ENCODE peak calls at places on chromosomes 5 and 9, in six cellular contexts. One of them, this sample, is unnamed.

GRCh38 chr5:9222054-9222738 is 323.7 kb downstream of the SEMA5A start:
- DNase-seq in mucosa of descending colon: no peak
- DNase-seq in lung: no peak
- DNase-seq in thyroid gland: no peak
- DNase-seq in stomach: no peak
- DNase-seq in astrocyte: no peak
- DNase-seq in this sample: no peak

GRCh38 chr9:115000217-115000639 is 69.8 kb upstream of the TNFSF8 start:
- DNase-seq in mucosa of descending colon: no peak
- DNase-seq in lung: no peak
- DNase-seq in thyroid gland: no peak
- DNase-seq in stomach: no peak
- DNase-seq in astrocyte: no peak
- DNase-seq in this sample: no peak

GRCh38 chr5:73130811-73131210 is 10.4 kb downstream of the TMEM171 start:
- DNase-seq in mucosa of descending colon: no peak
- DNase-seq in lung: no peak
- DNase-seq in thyroid gland: no peak
- DNase-seq in stomach: no peak
- DNase-seq in astrocyte: no peak
- DNase-seq in this sample: peak; percentile 13

GRCh38 chr5:126984632-126985031 is 45.7 kb downstream of the MARCHF3 start:
- DNase-seq in mucosa of descending colon: no peak
- DNase-seq in lung: no peak
- DNase-seq in thyroid gland: no peak
- DNase-seq in stomach: no peak
- DNase-seq in astrocyte: peak; percentile 41
- DNase-seq in this sample: no peak

GRCh38 chr9:23123048-23123632 is 676.5 kb downstream of the DMRTA1 start:
- DNase-seq in mucosa of descending colon: no peak
- DNase-seq in lung: no peak
- DNase-seq in thyroid gland: peak; percentile 13
- DNase-seq in stomach: no peak
- DNase-seq in astrocyte: peak; percentile 6
- DNase-seq in this sample: no peak

GRCh38 chr9:100700689-100701318 is 122.9 kb downstream of the CAVIN4 start:
- DNase-seq in mucosa of descending colon: no peak
- DNase-seq in lung: no peak
- DNase-seq in thyroid gland: no peak
- DNase-seq in stomach: no peak
- DNase-seq in astrocyte: no peak
- DNase-seq in this sample: no peak

GRCh38 chr9:4491621-4491975 is 1.3 kb downstream of the SLC1A1 start:
- DNase-seq in mucosa of descending colon: peak; percentile 34
- DNase-seq in lung: peak; percentile 54
- DNase-seq in thyroid gland: peak; percentile 72
- DNase-seq in stomach: peak; percentile 31
- DNase-seq in astrocyte: no peak
- DNase-seq in this sample: peak; percentile 57

GRCh38 chr5:132627470-132627869 is 30.5 kb upstream of the IL13 start:
- DNase-seq in mucosa of descending colon: no peak
- DNase-seq in lung: no peak
- DNase-seq in thyroid gland: no peak
- DNase-seq in stomach: no peak
- DNase-seq in astrocyte: no peak
- DNase-seq in this sample: no peak

GRCh38 chr5:43396762-43397304 is 15.4 kb downstream of the CCL28 start:
- DNase-seq in mucosa of descending colon: peak; percentile 74
- DNase-seq in lung: peak; percentile 58
- DNase-seq in thyroid gland: peak; percentile 87
- DNase-seq in stomach: peak; percentile 66
- DNase-seq in astrocyte: peak; percentile 2
- DNase-seq in this sample: peak; percentile 64

GRCh38 chr9:87125819-87126218 is 178.5 kb upstream of the GAS1 start:
- DNase-seq in mucosa of descending colon: no peak
- DNase-seq in lung: no peak
- DNase-seq in thyroid gland: no peak
- DNase-seq in stomach: no peak
- DNase-seq in astrocyte: no peak
- DNase-seq in this sample: no peak

GRCh38 chr5:173673295-173674170 is 57.1 kb upstream of the BOD1 start:
- DNase-seq in mucosa of descending colon: no peak
- DNase-seq in lung: no peak
- DNase-seq in thyroid gland: no peak
- DNase-seq in stomach: peak; percentile 34
- DNase-seq in astrocyte: no peak
- DNase-seq in this sample: no peak

GRCh38 chr5:96288845-96289185 is 144.2 kb downstream of the PCSK1 start:
- DNase-seq in mucosa of descending colon: no peak
- DNase-seq in lung: no peak
- DNase-seq in thyroid gland: no peak
- DNase-seq in stomach: no peak
- DNase-seq in astrocyte: no peak
- DNase-seq in this sample: no peak

GRCh38 chr5:143402464-143403356 is 776 bp downstream of the NR3C1 start:
- DNase-seq in mucosa of descending colon: peak; percentile 73
- DNase-seq in lung: peak; percentile 58
- DNase-seq in thyroid gland: peak; percentile 65
- DNase-seq in stomach: peak; percentile 67
- DNase-seq in astrocyte: no peak
- DNase-seq in this sample: peak; percentile 59

GRCh38 chr9:23611874-23612273 is 214.2 kb downstream of the ELAVL2 start:
- DNase-seq in mucosa of descending colon: no peak
- DNase-seq in lung: no peak
- DNase-seq in thyroid gland: no peak
- DNase-seq in stomach: no peak
- DNase-seq in astrocyte: peak; percentile 23
- DNase-seq in this sample: no peak

GRCh38 chr5:147439253-147439652 is 70.6 kb downstream of the DPYSL3 start:
- DNase-seq in mucosa of descending colon: no peak
- DNase-seq in lung: no peak
- DNase-seq in thyroid gland: no peak
- DNase-seq in stomach: no peak
- DNase-seq in astrocyte: no peak
- DNase-seq in this sample: no peak

DNA sequence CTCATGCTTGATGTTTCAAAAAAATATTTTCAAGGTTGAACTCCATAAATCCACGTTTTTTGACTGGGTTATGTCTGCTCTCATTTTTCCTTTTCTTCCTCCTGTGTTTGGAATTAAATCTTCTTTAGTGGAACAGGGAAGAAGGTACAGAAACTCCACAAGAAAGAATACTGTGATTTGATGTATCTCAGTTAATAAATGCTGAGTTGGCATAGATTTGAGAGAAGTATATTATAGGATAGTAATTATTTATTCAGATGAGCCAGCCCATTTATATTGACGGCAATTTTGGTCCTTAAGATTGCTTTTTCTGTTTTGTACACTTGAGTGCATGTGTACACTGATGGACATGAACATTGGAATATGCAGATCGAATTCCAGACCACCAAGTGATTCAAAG is 481.4 kb downstream of the PSAT1 start:
- DNase-seq in mucosa of descending colon: no peak
- DNase-seq in lung: no peak
- DNase-seq in thyroid gland: no peak
- DNase-seq in stomach: no peak
- DNase-seq in astrocyte: no peak
- DNase-seq in this sample: no peak
- H3K4me1 ChIP-seq in mucosa of descending colon: no peaks in the 10 kb centered on the region
- H3K4me1 ChIP-seq in lung: no peaks in the 10 kb centered on the region
- H3K4me1 ChIP-seq in thyroid gland: no peaks in the 10 kb centered on the region
- H3K4me1 ChIP-seq in stomach: no peaks in the 10 kb centered on the region
- H3K4me1 ChIP-seq in astrocyte: peaks cover 4% of the 10 kb centered on the region
- H3K4me1 ChIP-seq in this sample: no peaks in the 10 kb centered on the region

DNA sequence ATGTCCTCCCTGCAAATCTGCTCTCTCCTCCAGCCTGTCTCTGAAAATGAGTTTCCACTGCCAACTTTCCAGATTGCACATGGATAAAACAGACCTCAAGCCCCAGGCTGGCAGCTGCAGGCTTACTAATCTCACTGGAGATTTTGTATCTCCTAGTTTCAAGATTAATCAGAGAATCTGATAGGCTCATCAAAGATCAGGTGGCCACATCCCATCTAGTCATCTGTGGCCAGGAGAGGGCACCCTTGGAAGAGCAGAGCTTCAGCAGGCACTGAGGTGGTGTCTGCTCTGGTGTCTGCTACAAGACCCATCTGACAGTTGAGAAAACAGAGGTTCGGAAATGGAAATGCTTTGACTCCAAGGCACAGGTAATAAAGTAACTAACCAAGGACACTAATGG is 179.0 kb downstream of the MSX2 start:
- DNase-seq in mucosa of descending colon: no peak
- DNase-seq in lung: no peak
- DNase-seq in thyroid gland: no peak
- DNase-seq in stomach: no peak
- DNase-seq in astrocyte: no peak
- DNase-seq in this sample: no peak
- TF ChIP-seq CTCF in mucosa of descending colon: no peak
- TF ChIP-seq CTCF in lung: no peak
- TF ChIP-seq CTCF in thyroid gland: no peak
- TF ChIP-seq CTCF in stomach: no peak
- TF ChIP-seq CTCF in astrocyte: no peak
- TF ChIP-seq CTCF in this sample: no peak

GRCh38 chr5:369151-369939 is 47.8 kb downstream of the AHRR start:
- DNase-seq in mucosa of descending colon: peak; percentile 21
- DNase-seq in lung: no peak
- DNase-seq in thyroid gland: no peak
- DNase-seq in stomach: no peak
- DNase-seq in astrocyte: peak; percentile 25
- DNase-seq in this sample: peak; percentile 15
- H3K4me1 ChIP-seq in mucosa of descending colon: peaks cover 5% of the 10 kb centered on the region
- H3K4me1 ChIP-seq in lung: peaks cover 22% of the 10 kb centered on the region
- H3K4me1 ChIP-seq in thyroid gland: peaks cover 4% of the 10 kb centered on the region
- H3K4me1 ChIP-seq in stomach: peaks cover 32% of the 10 kb centered on the region
- H3K4me1 ChIP-seq in astrocyte: peaks cover 45% of the 10 kb centered on the region
- H3K4me1 ChIP-seq in this sample: no peaks in the 10 kb centered on the region

GRCh38 chr9:80285325-80285724 is 713.6 kb downstream of the TLE4 start:
- DNase-seq in mucosa of descending colon: no peak
- DNase-seq in lung: no peak
- DNase-seq in thyroid gland: no peak
- DNase-seq in stomach: no peak
- DNase-seq in astrocyte: peak; percentile 6
- DNase-seq in this sample: no peak
- TF ChIP-seq CTCF in mucosa of descending colon: no peak
- TF ChIP-seq CTCF in lung: no peak
- TF ChIP-seq CTCF in thyroid gland: no peak
- TF ChIP-seq CTCF in stomach: no peak
- TF ChIP-seq CTCF in astrocyte: peak; percentile 31
- TF ChIP-seq CTCF in this sample: no peak

GRCh38 chr9:123928471-123929176 is 1.3 kb downstream of the DENND1A start:
- DNase-seq in mucosa of descending colon: no peak
- DNase-seq in lung: no peak
- DNase-seq in thyroid gland: no peak
- DNase-seq in stomach: no peak
- DNase-seq in astrocyte: peak; percentile 25
- DNase-seq in this sample: peak; percentile 36

GRCh38 chr9:123927625-123928308 is 2.2 kb downstream of the DENND1A start:
- DNase-seq in mucosa of descending colon: no peak
- DNase-seq in lung: no peak
- DNase-seq in thyroid gland: peak; percentile 7
- DNase-seq in stomach: no peak
- DNase-seq in astrocyte: no peak
- DNase-seq in this sample: peak; percentile 52

GRCh38 chr9:123925820-123926219 is 4.1 kb downstream of the DENND1A start:
- DNase-seq in mucosa of descending colon: no peak
- DNase-seq in lung: no peak
- DNase-seq in thyroid gland: no peak
- DNase-seq in stomach: no peak
- DNase-seq in astrocyte: no peak
- DNase-seq in this sample: no peak

GRCh38 chr9:123925161-123925560 is 4.8 kb downstream of the DENND1A start:
- DNase-seq in mucosa of descending colon: no peak
- DNase-seq in lung: no peak
- DNase-seq in thyroid gland: no peak
- DNase-seq in stomach: no peak
- DNase-seq in astrocyte: no peak
- DNase-seq in this sample: no peak

GRCh38 chr9:123926986-123927385 is 2.9 kb downstream of the DENND1A start:
- DNase-seq in mucosa of descending colon: no peak
- DNase-seq in lung: no peak
- DNase-seq in thyroid gland: no peak
- DNase-seq in stomach: no peak
- DNase-seq in astrocyte: no peak
- DNase-seq in this sample: no peak
- H3K4me1 ChIP-seq in mucosa of descending colon: peaks cover 23% of the 10 kb centered on the region
- H3K4me1 ChIP-seq in lung: peaks cover 9% of the 10 kb centered on the region
- H3K4me1 ChIP-seq in thyroid gland: peaks cover 26% of the 10 kb centered on the region
- H3K4me1 ChIP-seq in stomach: peaks cover 45% of the 10 kb centered on the region
- H3K4me1 ChIP-seq in astrocyte: peaks cover 9% of the 10 kb centered on the region
- H3K4me1 ChIP-seq in this sample: peaks cover 10% of the 10 kb centered on the region

GRCh38 chr5:124888050-124888506 is 141.6 kb upstream of the ZNF608 start:
- DNase-seq in mucosa of descending colon: no peak
- DNase-seq in lung: no peak
- DNase-seq in thyroid gland: no peak
- DNase-seq in stomach: no peak
- DNase-seq in astrocyte: no peak
- DNase-seq in this sample: no peak
- TF ChIP-seq CTCF in mucosa of descending colon: no peak
- TF ChIP-seq CTCF in lung: no peak
- TF ChIP-seq CTCF in thyroid gland: no peak
- TF ChIP-seq CTCF in stomach: peak; percentile 9
- TF ChIP-seq CTCF in astrocyte: no peak
- TF ChIP-seq CTCF in this sample: no peak

This sample was measured in colonic mucosa.